ENCODE peak calls at places on chromosomes 2 and 18, in eight cellular contexts. O is cardiac muscle cell; B is H54; F is left cardiac atrium; L is NCI-H1105 treated with DMSO at 0.1 percent for 48 hours; Y is stimulated activated CD8-positive, alpha-beta memory T cell treated with anti-CD3 and anti-CD28 coated beads, Interleukin-7, amount 100 ng/mL, for 48 hours; W is substantia nigra; X is colonic mucosa. Z is an unnamed sample.

GRCh38 chr2:33042226-33042625 is 95.5 kb downstream of the LTBP1 start:
- DNase-seq in O (no peak), B (no peak), F (no peak), L (no peak), Y (no peak), W (no peak), X (no peak), Z (no peak)

GRCh38 chr2:222448806-222449205 is 24.5 kb downstream of the SGPP2 start:
- DNase-seq in O (no peak), B (no peak), F (peak; percentile 23), L (no peak), Y (no peak), W (no peak), X (no peak), Z (no peak)

GRCh38 chr2:105797298-105797819 is 52.6 kb downstream of the NCK2 start:
- DNase-seq in O (no peak), B (no peak), F (no peak), L (no peak), Y (no peak), W (no peak), X (no peak), Z (no peak)

GRCh38 chr2:128172191-128172590 is 81.2 kb downstream of the UGGT1 start:
- DNase-seq in O (no peak), B (no peak), F (no peak), L (no peak), Y (no peak), W (no peak), X (no peak), Z (no peak)

GRCh38 chr18:48714873-48715272 is 176.0 kb downstream of the CTIF start:
- DNase-seq in O (no peak), B (no peak), F (no peak), L (no peak), Y (no peak), W (no peak), X (peak; percentile 24), Z (no peak)

GRCh38 chr18:59921384-59921891 is 21.6 kb downstream of the PMAIP1 start:
- DNase-seq in O (no peak), B (no peak), F (no peak), L (no peak), Y (peak; percentile 46), W (no peak), X (no peak), Z (no peak)

GRCh38 chr2:168718622-168719021 is 83.8 kb upstream of the NOSTRIN start:
- DNase-seq in O (no peak), B (no peak), F (no peak), L (no peak), Y (no peak), W (no peak), X (no peak), Z (no peak)

GRCh38 chr2:207792244-207792785 is 22.6 kb upstream of the FZD5 start:
- DNase-seq in O (no peak), B (peak; percentile 69), F (no peak), L (no peak), Y (no peak), W (no peak), X (no peak), Z (no peak)

GRCh38 chr18:40938615-40939014 is 1016.4 kb upstream of the PIK3C3 start:
- DNase-seq in O (no peak), B (no peak), F (no peak), L (no peak), Y (no peak), W (no peak), X (no peak), Z (no peak)